ENCODE peak calls at places on chromosomes 12 and 14, in five cellular contexts. One of them, this sample, is unnamed.

GRCh38 chr12:98483621-98484455 is 31.6 kb upstream of the TMPO start:
- DNase-seq in stimulated activated CD4-positive, alpha-beta T cell treated with anti-CD3 and anti-CD28 coated beads, Interleukin-1b, Interleukin-23, amount 100 ng/mL, for 4 hours: no peak
- DNase-seq in AG10803: no peak
- DNase-seq in hepatic stellate cell: no peak
- DNase-seq in SK-N-MC: no peak
- DNase-seq in this sample: no peak

GRCh38 chr14:94622653-94623421 is 10.6 kb downstream of the SERPINA3 start:
- DNase-seq in stimulated activated CD4-positive, alpha-beta T cell treated with anti-CD3 and anti-CD28 coated beads, Interleukin-1b, Interleukin-23, amount 100 ng/mL, for 4 hours: no peak
- DNase-seq in AG10803: peak
- DNase-seq in hepatic stellate cell: no peak
- DNase-seq in SK-N-MC: no peak
- DNase-seq in this sample: no peak

GRCh38 chr14:29637406-29637805 is 290.2 kb downstream of the PRKD1 start:
- DNase-seq in stimulated activated CD4-positive, alpha-beta T cell treated with anti-CD3 and anti-CD28 coated beads, Interleukin-1b, Interleukin-23, amount 100 ng/mL, for 4 hours: no peak
- DNase-seq in AG10803: peak
- DNase-seq in hepatic stellate cell: peak
- DNase-seq in SK-N-MC: no peak
- DNase-seq in this sample: peak

GRCh38 chr12:125689576-125690410 is 624.6 kb downstream of the AACS start:
- DNase-seq in stimulated activated CD4-positive, alpha-beta T cell treated with anti-CD3 and anti-CD28 coated beads, Interleukin-1b, Interleukin-23, amount 100 ng/mL, for 4 hours: no peak
- DNase-seq in AG10803: no peak
- DNase-seq in hepatic stellate cell: no peak
- DNase-seq in SK-N-MC: no peak
- DNase-seq in this sample: no peak

GRCh38 chr12:122880668-122881067 is 15.3 kb downstream of the VPS37B start:
- DNase-seq in stimulated activated CD4-positive, alpha-beta T cell treated with anti-CD3 and anti-CD28 coated beads, Interleukin-1b, Interleukin-23, amount 100 ng/mL, for 4 hours: no peak
- DNase-seq in AG10803: peak
- DNase-seq in hepatic stellate cell: no peak
- DNase-seq in SK-N-MC: peak
- DNase-seq in this sample: peak

GRCh38 chr12:64522807-64523206 is 70.9 kb downstream of the TBK1 start:
- DNase-seq in stimulated activated CD4-positive, alpha-beta T cell treated with anti-CD3 and anti-CD28 coated beads, Interleukin-1b, Interleukin-23, amount 100 ng/mL, for 4 hours: no peak
- DNase-seq in AG10803: peak
- DNase-seq in hepatic stellate cell: no peak
- DNase-seq in SK-N-MC: no peak
- DNase-seq in this sample: peak

GRCh38 chr12:118361889-118362288 is 10.8 kb downstream of the TAOK3 start:
- DNase-seq in stimulated activated CD4-positive, alpha-beta T cell treated with anti-CD3 and anti-CD28 coated beads, Interleukin-1b, Interleukin-23, amount 100 ng/mL, for 4 hours: no peak
- DNase-seq in AG10803: no peak
- DNase-seq in hepatic stellate cell: no peak
- DNase-seq in SK-N-MC: no peak
- DNase-seq in this sample: peak

GRCh38 chr14:95667251-95667693 is 19.0 kb upstream of the TCL1B start:
- DNase-seq in stimulated activated CD4-positive, alpha-beta T cell treated with anti-CD3 and anti-CD28 coated beads, Interleukin-1b, Interleukin-23, amount 100 ng/mL, for 4 hours: no peak
- DNase-seq in AG10803: no peak
- DNase-seq in hepatic stellate cell: no peak
- DNase-seq in SK-N-MC: no peak
- DNase-seq in this sample: no peak

GRCh38 chr12:68530965-68531364 is 79.7 kb upstream of the RAP1B start:
- DNase-seq in stimulated activated CD4-positive, alpha-beta T cell treated with anti-CD3 and anti-CD28 coated beads, Interleukin-1b, Interleukin-23, amount 100 ng/mL, for 4 hours: no peak
- DNase-seq in AG10803: peak
- DNase-seq in hepatic stellate cell: peak
- DNase-seq in SK-N-MC: peak
- DNase-seq in this sample: peak

GRCh38 chr14:61456720-61457119 is 135.3 kb downstream of the PRKCH start:
- DNase-seq in stimulated activated CD4-positive, alpha-beta T cell treated with anti-CD3 and anti-CD28 coated beads, Interleukin-1b, Interleukin-23, amount 100 ng/mL, for 4 hours: peak
- DNase-seq in AG10803: peak
- DNase-seq in hepatic stellate cell: peak
- DNase-seq in SK-N-MC: no peak
- DNase-seq in this sample: peak

This sample was measured in GM23248.